ENCODE peak calls at places on chromosome 3, in eight cellular contexts. H is AG08395; Y is NCI-H345; B is tibial artery; J is effector memory CD4-positive, alpha-beta T cell; G is HTR-8/SVneo; V is stimulated activated naive CD4-positive, alpha-beta T cell treated with Interleukin-2 at 50 U/mL for 16 hours; K is left cardiac atrium. N is an unnamed sample.

GRCh38 chr3:14537590-14538450 is 2.3 kb downstream of the GRIP2 start:
- DNase-seq in B (no peak), V (no peak), K (peak; percentile 32), J (no peak), G (no peak), Y (no peak), H (peak; percentile 28), N (no peak)

GRCh38 chr3:71545330-71545729 is 38.2 kb downstream of the FOXP1 start:
- DNase-seq in B (no peak), H (no peak), G (no peak), K (no peak), J (no peak), V (no peak), Y (no peak), N (no peak)

GRCh38 chr3:58383904-58384303 is 49.7 kb downstream of the PDHB start:
- DNase-seq in J (no peak), V (no peak), K (peak; percentile 22), B (no peak), G (peak; percentile 80), Y (no peak), H (peak; percentile 90), N (no peak)

GRCh38 chr3:64030741-64031140 is 7.4 kb upstream of the PSMD6 start:
- DNase-seq in Y (peak; percentile 69), G (peak; percentile 68), V (peak; percentile 73), B (peak; percentile 78), H (peak; percentile 73), J (peak; percentile 65), K (peak; percentile 76), N (peak; percentile 81)

GRCh38 chr3:42820746-42821051 is 11.5 kb downstream of the ACKR2 start:
- DNase-seq in Y (no peak), G (no peak), V (no peak), B (no peak), K (no peak), H (no peak), J (no peak), N (no peak)

GRCh38 chr3:105040026-105040622 is 326.6 kb upstream of the ALCAM start:
- DNase-seq in Y (no peak), G (no peak), H (no peak), J (no peak), K (no peak), V (no peak), B (no peak), N (no peak)

GRCh38 chr3:143098032-143098764 is 21.4 kb upstream of the CHST2 start:
- DNase-seq in H (no peak), V (no peak), G (no peak), Y (peak; percentile 50), J (no peak), K (no peak), B (no peak), N (no peak)

GRCh38 chr3:46829699-46830208 is 33.5 kb downstream of the MYL3 start:
- DNase-seq in G (no peak), B (no peak), K (no peak), Y (no peak), H (no peak), V (peak; percentile 14), J (no peak), N (no peak)

GRCh38 chr3:163056874-163057497 is 1560.4 kb downstream of the OTOL1 start:
- DNase-seq in B (no peak), J (no peak), V (no peak), H (peak; percentile 41), G (peak; percentile 29), Y (peak; percentile 52), K (no peak), N (no peak)